ENCODE peak calls at places on chromosomes 16 and 17, in nine cellular contexts. B, E, C, I, T, J, Y, X and N are unnamed samples.

GRCh38 chr16:15425861-15426260 is 8.5 kb upstream of the BMERB1 start:
- DNase-seq in B (no peak), E (no peak), C (no peak), I (no peak), T (no peak), J (no peak), Y (no peak), X (no peak), N (no peak)

GRCh38 chr17:13599808-13600398 is 1.8 kb downstream of the HS3ST3A1 start:
- DNase-seq in B (no peak), E (no peak), C (no peak), I (no peak), T (no peak), J (no peak), Y (no peak), X (no peak), N (no peak)

GRCh38 chr16:12902511-12903324 is 1.3 kb downstream of the SHISA9 start:
- DNase-seq in B (no peak), E (no peak), C (no peak), I (no peak), T (no peak), J (no peak), Y (peak; percentile 55), X (no peak), N (no peak)

GRCh38 chr16:25690563-25691143 is 1.1 kb upstream of the HS3ST4 start:
- DNase-seq in B (no peak), E (no peak), C (no peak), I (no peak), T (no peak), J (no peak), Y (no peak), X (no peak), N (no peak)

GRCh38 chr16:69482410-69482951 is 58.1 kb downstream of the CYB5B start:
- DNase-seq in B (no peak), E (no peak), C (no peak), I (peak; percentile 77), T (peak; percentile 90), J (peak; percentile 13), Y (no peak), X (no peak), N (no peak)

GRCh38 chr17:56819431-56820145 is 14.1 kb downstream of the C17orf67 start:
- DNase-seq in B (peak; percentile 81), E (peak; percentile 43), C (peak; percentile 74), I (peak; percentile 67), T (peak; percentile 76), J (peak; percentile 63), Y (peak; percentile 63), X (peak; percentile 78), N (peak; percentile 44)

GRCh38 chr17:41196068-41196467 is 6.4 kb downstream of the KRTAP9-1 start:
- DNase-seq in B (no peak), E (no peak), C (no peak), I (no peak), T (no peak), J (no peak), Y (no peak), X (no peak), N (no peak)

GRCh38 chr16:4350787-4351659 is at the start of gene PAM16:
- DNase-seq in B (peak; percentile 99), E (peak; percentile 97), C (peak; percentile 98), I (peak; percentile 98), T (peak; percentile 93), J (peak; percentile 92), Y (peak; percentile 97), X (peak; percentile 95), N (peak; percentile 98)

GRCh38 chr17:3865166-3865565 is 19.1 kb upstream of the NCBP3 start:
- DNase-seq in B (no peak), E (no peak), C (no peak), I (peak; percentile 91), T (peak; percentile 58), J (peak; percentile 54), Y (no peak), X (no peak), N (no peak)

GRCh38 chr17:48597492-48597774 is 3.9 kb upstream of the HOXB5 start:
- DNase-seq in B (no peak), E (no peak), C (no peak), I (no peak), T (no peak), J (no peak), Y (no peak), X (no peak), N (no peak)

GRCh38 chr17:28072935-28073533 is 30.6 kb downstream of the NLK start:
- DNase-seq in B (no peak), E (no peak), C (no peak), I (no peak), T (no peak), J (no peak), Y (no peak), X (no peak), N (no peak)

GRCh38 chr17:4504188-4504587 is 5.5 kb downstream of the SPNS2 start:
- DNase-seq in B (no peak), E (no peak), C (no peak), I (no peak), T (no peak), J (no peak), Y (no peak), X (no peak), N (no peak)

GRCh38 chr17:57772774-57773173 is 27.7 kb upstream of the CCDC182 start:
- DNase-seq in B (no peak), E (no peak), C (no peak), I (no peak), T (no peak), J (no peak), Y (no peak), X (no peak), N (no peak)

GRCh38 chr16:80583466-80583865 is 42.7 kb downstream of the DYNLRB2 start:
- DNase-seq in B (no peak), E (peak; percentile 31), C (peak; percentile 70), I (no peak), T (peak; percentile 78), J (peak; percentile 12), Y (no peak), X (no peak), N (peak; percentile 25)

GRCh38 chr17:72383053-72383847 is 262.4 kb downstream of the SOX9 start:
- DNase-seq in B (no peak), E (no peak), C (no peak), I (no peak), T (no peak), J (no peak), Y (no peak), X (no peak), N (no peak)

GRCh38 chr17:43992641-43993040 is 11.8 kb upstream of the NAGS start:
- DNase-seq in B (no peak), E (no peak), C (no peak), I (no peak), T (no peak), J (no peak), Y (no peak), X (no peak), N (no peak)

GRCh38 chr17:39114744-39115534 is 36.5 kb downstream of the PLXDC1 start:
- DNase-seq in B (no peak), E (no peak), C (no peak), I (no peak), T (peak; percentile 67), J (peak; percentile 45), Y (no peak), X (no peak), N (no peak)

GRCh38 chr17:71327376-71328059 is 793.3 kb upstream of the SOX9 start:
- DNase-seq in B (no peak), E (no peak), C (no peak), I (no peak), T (peak; percentile 31), J (peak; percentile 74), Y (no peak), X (no peak), N (no peak)

GRCh38 chr17:62627219-62627903 is at the start of gene MRC2:
- DNase-seq in B (peak; percentile 29), E (no peak), C (peak; percentile 43), I (peak; percentile 14), T (peak; percentile 85), J (peak; percentile 90), Y (peak; percentile 56), X (peak; percentile 65), N (peak; percentile 14)

GRCh38 chr16:12763517-12763916 is 40.2 kb downstream of the CPPED1 start:
- DNase-seq in B (no peak), E (no peak), C (no peak), I (no peak), T (no peak), J (peak; percentile 61), Y (no peak), X (no peak), N (no peak)

GRCh38 chr16:13148836-13149235 is 247.4 kb downstream of the SHISA9 start:
- DNase-seq in B (no peak), E (no peak), C (no peak), I (no peak), T (peak; percentile 7), J (no peak), Y (no peak), X (no peak), N (no peak)

GRCh38 chr16:80150978-80151705 is 389.7 kb upstream of the DYNLRB2 start:
- DNase-seq in B (no peak), E (no peak), C (no peak), I (no peak), T (peak; percentile 11), J (peak; percentile 46), Y (no peak), X (no peak), N (no peak)

GRCh38 chr16:58290861-58291260 is 4.0 kb downstream of the PRSS54 start:
- DNase-seq in B (no peak), E (no peak), C (no peak), I (no peak), T (no peak), J (no peak), Y (no peak), X (no peak), N (no peak)

GRCh38 chr17:19003966-19004600 is 481 bp downstream of the FAM83G start:
- DNase-seq in B (peak; percentile 52), E (peak; percentile 39), C (peak; percentile 30), I (peak; percentile 65), T (peak; percentile 15), J (peak; percentile 55), Y (peak; percentile 32), X (peak; percentile 72), N (peak; percentile 31)